ENCODE peak calls at places on chromosomes 3 and 15, in six cellular contexts. B, Q, M, X, C and K are unnamed samples.

GRCh38 chr3:187836848-187837770 is 91.8 kb upstream of the BCL6 start:
- DNase-seq in Q (no peak), B (no peak), X (no peak), C (no peak), M (peak), K (peak)

GRCh38 chr3:10485380-10485779 is 20.0 kb downstream of the ATP2B2 start:
- DNase-seq in X (no peak), M (no peak), Q (no peak), B (no peak), C (no peak), K (no peak)

GRCh38 chr15:96054606-96055005 is 275.9 kb upstream of the NR2F2 start:
- DNase-seq in X (no peak), Q (no peak), C (no peak), M (peak), B (no peak), K (no peak)

GRCh38 chr3:118501152-118501551 is 533.5 kb downstream of the IGSF11 start:
- DNase-seq in M (no peak), Q (no peak), B (peak), X (no peak), C (no peak), K (peak)

GRCh38 chr3:197339841-197340520 is 41.6 kb upstream of the DLG1 start:
- DNase-seq in M (peak), Q (no peak), C (no peak), B (no peak), X (no peak), K (peak)

GRCh38 chr3:187746479-187747335 is 1.4 kb upstream of the BCL6 start:
- DNase-seq in Q (no peak), B (no peak), C (no peak), M (peak), X (no peak), K (peak)

GRCh38 chr3:58793052-58793451 is 126.5 kb upstream of the FAM3D start:
- DNase-seq in X (no peak), B (no peak), M (no peak), Q (no peak), C (no peak), K (no peak)

GRCh38 chr3:119293761-119294401 is at the start of gene ARHGAP31:
- DNase-seq in B (peak), C (peak), X (no peak), Q (peak), M (peak), K (peak)

GRCh38 chr3:120449701-120450216 is 1.0 kb downstream of the FSTL1 start:
- DNase-seq in C (no peak), Q (no peak), X (no peak), M (peak), B (no peak), K (peak)

GRCh38 chr3:129596194-129597086 is 10.0 kb downstream of the PLXND1 start:
- DNase-seq in M (peak), Q (no peak), C (peak), X (no peak), B (peak), K (peak)

GRCh38 chr3:191070201-191070600 is 128.8 kb upstream of the OSTN start:
- DNase-seq in X (no peak), C (no peak), B (no peak), M (peak), Q (no peak), K (peak)

GRCh38 chr15:55267401-55268053 is 22.1 kb downstream of the RAB27A start:
- DNase-seq in X (no peak), C (no peak), Q (no peak), B (no peak), M (peak), K (peak)

GRCh38 chr3:134971359-134971758 is 176.3 kb downstream of the EPHB1 start:
- DNase-seq in M (no peak), Q (no peak), B (no peak), C (no peak), X (no peak), K (no peak)

GRCh38 chr3:11138371-11138770 is 15.9 kb upstream of the HRH1 start:
- DNase-seq in C (no peak), X (no peak), M (no peak), Q (no peak), B (no peak), K (no peak)

GRCh38 chr3:46979958-46980497 is 562 bp downstream of the NBEAL2 start:
- DNase-seq in C (no peak), Q (no peak), B (no peak), M (no peak), X (no peak), K (no peak)

GRCh38 chr3:55160241-55160877 is 232.5 kb upstream of the LRTM1 start:
- DNase-seq in C (peak), Q (no peak), X (no peak), M (peak), B (no peak), K (peak)

GRCh38 chr15:45521596-45522167 is 873 bp downstream of the SLC30A4 start:
- DNase-seq in Q (peak), M (no peak), B (no peak), C (no peak), X (no peak), K (no peak)

GRCh38 chr15:90959894-90960293 is 5.2 kb downstream of the RCCD1 start:
- DNase-seq in M (peak), C (no peak), X (no peak), Q (no peak), B (no peak), K (no peak)

GRCh38 chr3:161555367-161555766 is 58.8 kb downstream of the OTOL1 start:
- DNase-seq in M (no peak), Q (no peak), B (no peak), X (no peak), C (no peak), K (no peak)

GRCh38 chr15:90686435-90687218 is 30.5 kb upstream of the BLM start:
- DNase-seq in C (no peak), Q (no peak), M (peak), X (no peak), B (no peak), K (no peak)

GRCh38 chr3:167886690-167887089 is 151.2 kb downstream of the SERPINI1 start:
- DNase-seq in C (no peak), M (no peak), B (no peak), Q (no peak), X (no peak), K (peak)

GRCh38 chr3:38455639-38456430 is 2.1 kb downstream of the ACVR2B start:
- DNase-seq in B (no peak), X (peak), C (no peak), M (peak), Q (no peak), K (peak)

GRCh38 chr3:187063286-187064081 is 75.8 kb downstream of the RPL39L start:
- DNase-seq in Q (no peak), M (peak), C (no peak), X (no peak), B (no peak), K (no peak)

GRCh38 chr15:41417812-41418211 is 917 bp downstream of the RTF1 start:
- DNase-seq in C (no peak), B (no peak), Q (peak), M (peak), X (no peak), K (no peak)

GRCh38 chr3:12318758-12319621 is 30.1 kb downstream of the PPARG start:
- DNase-seq in M (no peak), Q (no peak), C (no peak), B (no peak), X (no peak), K (no peak)

GRCh38 chr3:151923901-151924300 is 50.5 kb downstream of the SUCNR1 start:
- DNase-seq in B (no peak), Q (no peak), C (no peak), M (peak), X (no peak), K (no peak)

GRCh38 chr3:151925419-151925818 is 52.0 kb downstream of the SUCNR1 start:
- DNase-seq in B (no peak), M (no peak), X (no peak), C (no peak), Q (no peak), K (no peak)

GRCh38 chr3:151926956-151927355 is 53.5 kb downstream of the SUCNR1 start:
- DNase-seq in X (no peak), Q (no peak), M (peak), C (no peak), B (no peak), K (peak)

GRCh38 chr3:151924753-151925152 is 51.3 kb downstream of the SUCNR1 start:
- DNase-seq in C (no peak), X (no peak), M (no peak), Q (no peak), B (no peak), K (no peak)

GRCh38 chr3:151925876-151926275 is 52.4 kb downstream of the SUCNR1 start:
- DNase-seq in M (peak), B (no peak), X (no peak), C (peak), Q (no peak), K (peak)
- H2AFZ ChIP-seq in M (no peak), B (no peak), X (no peak), C (no peak), Q (no peak), K (no peak)

DNA sequence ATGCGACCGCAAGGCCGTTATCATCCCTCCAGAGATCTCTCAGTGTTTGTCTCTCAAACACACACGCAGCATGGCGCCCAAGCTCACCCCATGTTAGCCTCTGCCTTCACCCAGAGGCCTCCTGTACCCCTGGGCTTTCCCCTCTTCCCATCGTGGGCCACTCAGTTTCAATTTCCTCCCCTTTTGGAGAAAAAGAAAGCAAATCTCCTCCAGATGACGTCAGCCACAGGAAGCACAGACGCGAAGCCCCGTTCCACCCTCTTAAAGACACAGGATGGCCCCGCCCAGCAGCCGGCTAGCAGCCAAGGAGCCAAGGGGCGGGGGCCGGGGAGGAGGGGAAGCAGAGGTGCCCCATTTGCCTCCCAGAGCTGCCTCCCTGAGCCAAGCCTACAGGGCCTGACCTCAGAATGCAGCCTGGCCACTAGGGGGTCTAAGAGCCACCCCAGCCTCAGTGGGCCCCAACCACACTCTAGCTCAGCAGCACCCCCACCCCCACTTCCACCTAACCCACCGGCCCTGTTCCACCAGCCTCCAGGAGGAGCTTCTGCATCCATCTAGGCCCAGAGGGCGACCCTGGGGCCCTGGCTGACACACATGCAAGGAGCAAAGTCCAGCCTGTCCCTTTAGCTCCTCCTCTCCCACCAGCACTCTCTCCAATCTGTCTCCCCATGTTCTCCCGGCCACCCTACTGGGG is 26.5 kb downstream of the ATRIP start:
- DNase-seq in M (peak), Q (peak), X (peak), B (peak), C (peak), K (peak)
- H3K23ac ChIP-seq in M (peak), Q (no peak), X (no peak), B (no peak), C (no peak), K (no peak)

GRCh38 chr15:67196672-67197363 is 57.6 kb downstream of the AAGAB start:
- DNase-seq in Q (no peak), B (no peak), X (no peak), C (peak), M (peak), K (peak)
- H2AFZ ChIP-seq in Q (no peak), B (no peak), X (no peak), C (no peak), M (peak), K (no peak)

GRCh38 chr3:42084593-42084992 is 6.6 kb upstream of the TRAK1 start:
- DNase-seq in Q (no peak), X (no peak), M (no peak), C (no peak), B (no peak), K (no peak)

GRCh38 chr3:42090973-42091731 is at the start of gene TRAK1:
- DNase-seq in C (no peak), B (no peak), X (no peak), Q (no peak), M (no peak), K (no peak)

GRCh38 chr3:42088803-42089520 is 2.2 kb upstream of the TRAK1 start:
- DNase-seq in C (no peak), Q (no peak), M (no peak), X (no peak), B (no peak), K (no peak)

GRCh38 chr3:42081814-42082473 is 9.2 kb upstream of the TRAK1 start:
- DNase-seq in M (no peak), X (no peak), B (no peak), C (no peak), Q (no peak), K (no peak)

GRCh38 chr3:42085641-42086376 is 5.3 kb upstream of the TRAK1 start:
- DNase-seq in Q (no peak), X (no peak), B (no peak), M (no peak), C (no peak), K (no peak)
- H3K23ac ChIP-seq in Q (no peak), X (no peak), B (no peak), M (no peak), C (no peak), K (no peak)

GRCh38 chr3:144488927-144489326 is 517.3 kb downstream of the DIPK2A start:
- DNase-seq in X (no peak), B (no peak), Q (no peak), M (no peak), C (no peak), K (no peak)

GRCh38 chr3:144496116-144496835 is 524.7 kb downstream of the DIPK2A start:
- DNase-seq in C (no peak), M (no peak), X (no peak), Q (no peak), B (no peak), K (no peak)

DNA sequence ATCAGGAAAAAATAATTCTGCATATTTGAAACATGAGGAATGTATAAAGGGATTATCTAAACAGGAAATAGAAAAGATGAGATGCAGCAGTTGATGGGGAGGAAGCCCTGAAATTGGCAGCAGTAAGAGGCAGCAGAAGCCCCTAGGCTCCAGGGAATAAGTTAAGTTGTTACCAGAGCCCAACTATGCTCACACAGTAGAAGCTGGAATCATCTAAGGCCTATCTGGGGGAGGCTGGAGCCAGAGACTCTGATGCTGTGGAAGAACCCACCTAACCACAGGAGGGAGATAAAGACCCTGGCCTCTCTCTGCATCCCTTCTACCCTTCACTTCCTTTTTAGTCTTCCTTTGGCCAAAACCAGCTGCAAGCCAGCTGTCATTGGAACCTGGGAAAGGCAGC is 519.7 kb downstream of the DIPK2A start:
- DNase-seq in C (no peak), B (peak), Q (no peak), M (no peak), X (no peak), K (no peak)
- H2AFZ ChIP-seq in C (no peak), B (no peak), Q (no peak), M (no peak), X (peak), K (peak)

GRCh38 chr15:43794269-43795037 is 2.3 kb downstream of the SERF2 start:
- DNase-seq in Q (no peak), B (no peak), C (no peak), M (peak), X (no peak), K (peak)

GRCh38 chr15:43793647-43794046 is 1.5 kb downstream of the SERF2 start:
- DNase-seq in B (no peak), Q (no peak), X (no peak), C (no peak), M (no peak), K (no peak)

GRCh38 chr15:43792761-43793493 is 807 bp downstream of the SERF2 start:
- DNase-seq in Q (peak), B (no peak), X (no peak), C (no peak), M (peak), K (peak)

GRCh38 chr15:43789409-43789808 is 2.7 kb upstream of the SERF2 start:
- DNase-seq in C (no peak), M (no peak), Q (no peak), X (no peak), B (no peak), K (no peak)

GRCh38 chr15:43791993-43792760 is at the start of gene SERF2:
- DNase-seq in Q (peak), C (peak), B (peak), X (peak), M (peak), K (peak)
- H3K23ac ChIP-seq in Q (peak), C (no peak), B (no peak), X (no peak), M (peak), K (peak)

GRCh38 chr15:31128919-31129768 is 27.6 kb upstream of the TRPM1 start:
- DNase-seq in Q (peak), M (peak), C (peak), B (peak), X (peak), K (peak)
- H2AFZ ChIP-seq in Q (no peak), M (peak), C (no peak), B (no peak), X (peak), K (no peak)